ENCODE peak calls at places on chromosomes 12 and 14, in five cellular contexts. One of them, this sample, is unnamed.

GRCh38 chr12:112577473-112578334 is 159.0 kb downstream of the PTPN11 start:
- DNase-seq in endothelial cell: no peak
- DNase-seq in right lobe of liver: no peak
- DNase-seq in pancreas: no peak
- DNase-seq in heart right ventricle: no peak
- DNase-seq in this sample: no peak

GRCh38 chr12:132483208-132483607 is 6.7 kb upstream of the FBRSL1 start:
- DNase-seq in endothelial cell: no peak
- DNase-seq in right lobe of liver: no peak
- DNase-seq in pancreas: no peak
- DNase-seq in heart right ventricle: no peak
- DNase-seq in this sample: no peak

GRCh38 chr14:56874375-56874774 is 64.1 kb upstream of the OTX2 start:
- DNase-seq in endothelial cell: peak
- DNase-seq in right lobe of liver: no peak
- DNase-seq in pancreas: no peak
- DNase-seq in heart right ventricle: no peak
- DNase-seq in this sample: no peak

GRCh38 chr12:100229876-100230275 is 29.3 kb downstream of the ACTR6 start:
- DNase-seq in endothelial cell: no peak
- DNase-seq in right lobe of liver: no peak
- DNase-seq in pancreas: no peak
- DNase-seq in heart right ventricle: no peak
- DNase-seq in this sample: no peak

GRCh38 chr12:65784616-65785015 is 39.7 kb upstream of the HMGA2 start:
- DNase-seq in endothelial cell: no peak
- DNase-seq in right lobe of liver: no peak
- DNase-seq in pancreas: no peak
- DNase-seq in heart right ventricle: no peak
- DNase-seq in this sample: no peak

GRCh38 chr12:524167-524951 is 64.6 kb downstream of the B4GALNT3 start:
- DNase-seq in endothelial cell: no peak
- DNase-seq in right lobe of liver: no peak
- DNase-seq in pancreas: no peak
- DNase-seq in heart right ventricle: no peak
- DNase-seq in this sample: no peak

GRCh38 chr14:106518054-106518943 is 991.9 kb downstream of the TMEM121 start:
- DNase-seq in endothelial cell: no peak
- DNase-seq in right lobe of liver: no peak
- DNase-seq in pancreas: peak
- DNase-seq in heart right ventricle: peak
- DNase-seq in this sample: peak

GRCh38 chr12:9707864-9708808 is 24.8 kb downstream of the CLECL1 start:
- DNase-seq in endothelial cell: peak
- DNase-seq in right lobe of liver: peak
- DNase-seq in pancreas: peak
- DNase-seq in heart right ventricle: peak
- DNase-seq in this sample: peak

GRCh38 chr14:85572845-85573244 is 42.9 kb downstream of the FLRT2 start:
- DNase-seq in endothelial cell: no peak
- DNase-seq in right lobe of liver: no peak
- DNase-seq in pancreas: no peak
- DNase-seq in heart right ventricle: no peak
- DNase-seq in this sample: no peak

GRCh38 chr12:94586589-94587259 is 63.6 kb downstream of the TMCC3 start:
- DNase-seq in endothelial cell: no peak
- DNase-seq in right lobe of liver: no peak
- DNase-seq in pancreas: no peak
- DNase-seq in heart right ventricle: no peak
- DNase-seq in this sample: no peak

GRCh38 chr14:50040401-50040775 is 76.0 kb downstream of the VCPKMT start:
- DNase-seq in endothelial cell: no peak
- DNase-seq in right lobe of liver: no peak
- DNase-seq in pancreas: no peak
- DNase-seq in heart right ventricle: no peak
- DNase-seq in this sample: peak

GRCh38 chr14:71361335-71361734 is 454.1 kb downstream of the PCNX1 start:
- DNase-seq in endothelial cell: no peak
- DNase-seq in right lobe of liver: no peak
- DNase-seq in pancreas: no peak
- DNase-seq in heart right ventricle: no peak
- DNase-seq in this sample: peak

GRCh38 chr12:57583008-57583831 is 7.8 kb upstream of the PIP4K2C start:
- DNase-seq in endothelial cell: peak
- DNase-seq in right lobe of liver: peak
- DNase-seq in pancreas: peak
- DNase-seq in heart right ventricle: no peak
- DNase-seq in this sample: peak

GRCh38 chr14:52429451-52429850 is 115.3 kb downstream of the PTGER2 start:
- DNase-seq in endothelial cell: no peak
- DNase-seq in right lobe of liver: no peak
- DNase-seq in pancreas: no peak
- DNase-seq in heart right ventricle: no peak
- DNase-seq in this sample: no peak
- TF ChIP-seq CTCF in endothelial cell: no peak
- TF ChIP-seq CTCF in right lobe of liver: no peak
- TF ChIP-seq CTCF in pancreas: no peak
- TF ChIP-seq CTCF in heart right ventricle: no peak
- TF ChIP-seq CTCF in this sample: no peak

DNA sequence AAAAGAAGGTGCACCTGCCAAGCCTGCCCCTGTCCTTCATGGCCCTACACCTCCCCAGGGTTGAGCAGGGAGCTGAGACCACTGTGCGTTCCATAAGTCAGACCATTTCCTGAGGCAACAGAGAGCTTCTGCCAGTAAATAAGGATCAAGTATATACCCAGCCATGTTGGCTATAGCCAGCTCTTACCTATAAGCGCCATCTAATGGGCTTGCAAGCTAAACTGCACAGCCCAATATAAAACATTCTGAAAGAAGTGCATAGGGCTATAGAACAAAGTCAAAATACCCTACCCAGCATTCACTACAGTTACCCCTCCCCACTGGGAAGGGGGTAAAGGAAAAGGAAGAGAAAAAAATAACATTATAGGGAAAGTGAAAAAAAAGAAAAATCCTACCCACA is 59.3 kb upstream of the SCAF11 start:
- DNase-seq in endothelial cell: no peak
- DNase-seq in right lobe of liver: no peak
- DNase-seq in pancreas: no peak
- DNase-seq in heart right ventricle: no peak
- DNase-seq in this sample: no peak
- TF ChIP-seq CTCF in endothelial cell: no peak
- TF ChIP-seq CTCF in right lobe of liver: no peak
- TF ChIP-seq CTCF in pancreas: no peak
- TF ChIP-seq CTCF in heart right ventricle: no peak
- TF ChIP-seq CTCF in this sample: no peak

DNA sequence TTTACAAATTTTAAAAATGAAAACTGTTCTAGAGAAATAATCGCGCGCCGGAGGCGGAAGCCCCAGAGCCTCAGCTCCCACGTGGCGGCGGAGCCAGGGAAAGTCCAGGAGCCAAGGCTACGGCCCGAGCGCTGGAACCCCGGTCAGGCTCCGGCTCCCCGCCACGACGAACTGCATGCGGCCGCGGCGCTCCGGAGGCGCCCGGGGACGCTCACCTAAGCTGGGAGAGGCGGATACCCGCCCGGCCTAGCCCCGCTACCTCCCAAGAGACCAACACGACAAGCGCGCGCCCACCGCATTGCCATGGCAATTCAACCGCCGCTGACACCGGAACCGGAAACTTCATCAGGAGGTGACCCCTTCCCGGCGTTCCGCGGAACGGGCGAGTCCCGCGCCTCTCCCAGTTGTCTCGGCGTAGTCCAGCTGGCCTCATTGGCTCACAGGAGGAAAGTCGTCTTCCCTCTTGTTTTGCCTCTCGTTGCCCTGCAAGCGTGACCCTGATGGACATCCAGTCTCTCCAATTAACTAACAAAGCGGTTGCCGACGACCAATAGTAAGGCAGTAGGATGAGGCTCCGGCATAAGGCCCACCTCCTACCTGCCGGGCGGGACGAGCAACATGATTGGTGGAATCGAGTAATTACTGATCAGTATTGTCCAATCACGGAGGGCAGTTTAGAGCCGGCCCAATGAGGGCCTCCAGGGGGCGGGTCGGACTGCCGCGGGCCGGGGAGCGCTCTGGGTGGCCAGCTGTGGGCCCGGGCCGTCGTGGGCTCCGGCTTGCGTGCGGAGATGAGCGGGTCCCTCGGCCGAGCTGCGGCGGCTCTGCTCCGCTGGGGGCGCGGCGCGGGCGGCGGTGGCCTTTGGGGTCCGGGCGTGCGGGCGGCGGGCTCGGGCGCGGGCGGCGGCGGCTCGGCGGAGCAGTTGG is at the start of gene GLRX5:
- DNase-seq in endothelial cell: peak
- DNase-seq in right lobe of liver: peak
- DNase-seq in pancreas: peak
- DNase-seq in heart right ventricle: peak
- DNase-seq in this sample: peak
- TF ChIP-seq CTCF in endothelial cell: no peak
- TF ChIP-seq CTCF in right lobe of liver: no peak
- TF ChIP-seq CTCF in pancreas: no peak
- TF ChIP-seq CTCF in heart right ventricle: no peak
- TF ChIP-seq CTCF in this sample: no peak

GRCh38 chr14:95500772-95501401 is 15.6 kb downstream of the SYNE3 start:
- DNase-seq in endothelial cell: no peak
- DNase-seq in right lobe of liver: no peak
- DNase-seq in pancreas: no peak
- DNase-seq in heart right ventricle: no peak
- DNase-seq in this sample: no peak
- TF ChIP-seq CTCF in endothelial cell: no peak
- TF ChIP-seq CTCF in right lobe of liver: no peak
- TF ChIP-seq CTCF in pancreas: no peak
- TF ChIP-seq CTCF in heart right ventricle: no peak
- TF ChIP-seq CTCF in this sample: no peak